ENCODE peak calls at places on chromosomes 3 and 15, in eight cellular contexts. X is CD8-positive, alpha-beta memory T cell; Y is amygdala; H is GM04504; V is GM12891; Q is SK-N-DZ; O is esophagus squamous epithelium; S is cardiac muscle cell. I is an unnamed sample.

GRCh38 chr3:31285808-31286486 is 246.8 kb upstream of the STT3B start:
- DNase-seq in S (no peak), X (no peak), Q (no peak), V (no peak), H (no peak), Y (no peak), O (no peak), I (no peak)

GRCh38 chr3:143171141-143171651 is 51.6 kb downstream of the CHST2 start:
- DNase-seq in X (no peak), Q (no peak), Y (no peak), V (no peak), S (no peak), O (no peak), H (no peak), I (no peak)

GRCh38 chr3:99656606-99657005 is 18.2 kb downstream of the COL8A1 start:
- DNase-seq in V (no peak), H (no peak), S (no peak), O (no peak), X (no peak), Y (no peak), Q (no peak), I (no peak)

GRCh38 chr3:105458518-105459215 is 92.0 kb downstream of the ALCAM start:
- DNase-seq in Q (no peak), X (no peak), V (no peak), O (no peak), Y (no peak), S (no peak), H (peak; percentile 44), I (no peak)

GRCh38 chr3:46143951-46144473 is 64.1 kb downstream of the CCR1 start:
- DNase-seq in X (no peak), Y (no peak), H (no peak), S (no peak), O (no peak), V (no peak), Q (no peak), I (no peak)

GRCh38 chr15:61243984-61244593 is 15.0 kb upstream of the RORA start:
- DNase-seq in Q (no peak), V (no peak), O (no peak), S (no peak), H (no peak), X (no peak), Y (no peak), I (no peak)

GRCh38 chr3:28012830-28013229 is 228.6 kb upstream of the CMC1 start:
- DNase-seq in Q (no peak), H (no peak), Y (no peak), V (no peak), O (no peak), X (no peak), S (no peak), I (no peak)

GRCh38 chr15:101083336-101084045 is 164.3 kb downstream of the LRRK1 start:
- DNase-seq in Q (no peak), S (no peak), H (no peak), V (no peak), Y (no peak), O (no peak), X (no peak), I (no peak)

GRCh38 chr3:115616461-115616860 is 6.8 kb upstream of the GAP43 start:
- DNase-seq in Q (no peak), X (no peak), O (no peak), V (no peak), H (no peak), S (no peak), Y (no peak), I (no peak)

GRCh38 chr15:54604963-54605362 is 591.8 kb downstream of the RSL24D1 start:
- DNase-seq in V (no peak), Y (no peak), H (no peak), X (no peak), O (no peak), Q (no peak), S (no peak), I (no peak)

GRCh38 chr3:114880078-114880477 is 267.0 kb downstream of the ZBTB20 start:
- DNase-seq in O (no peak), X (no peak), Q (no peak), H (no peak), Y (no peak), V (no peak), S (no peak), I (no peak)

GRCh38 chr15:78944669-78945407 is at the start of gene CTSH:
- DNase-seq in O (no peak), Q (peak; percentile 78), V (peak; percentile 88), X (peak; percentile 77), Y (peak; percentile 70), S (peak; percentile 83), H (no peak), I (peak; percentile 92)

GRCh38 chr3:129439381-129439816 is 349 bp downstream of the MBD4 start:
- DNase-seq in X (peak; percentile 40), H (no peak), V (peak; percentile 38), Y (peak; percentile 27), Q (no peak), S (no peak), O (peak; percentile 49), I (no peak)

GRCh38 chr15:80418892-80419537 is 14.8 kb downstream of the ARNT2 start:
- DNase-seq in Q (peak; percentile 27), S (peak; percentile 70), Y (no peak), H (peak; percentile 31), O (no peak), X (no peak), V (no peak), I (no peak)

GRCh38 chr3:107524214-107525100 is 1.7 kb downstream of the BBX start:
- DNase-seq in S (peak; percentile 69), O (peak; percentile 14), X (peak; percentile 50), Q (peak; percentile 31), V (peak; percentile 6), Y (peak; percentile 36), H (peak; percentile 12), I (peak; percentile 84)

GRCh38 chr3:139935071-139935865 is at the start of gene CLSTN2:
- DNase-seq in S (peak; percentile 92), X (no peak), H (no peak), O (no peak), Q (peak; percentile 28), Y (peak; percentile 73), V (peak; percentile 46), I (no peak)

GRCh38 chr3:33919312-33919711 is 120.9 kb downstream of the PDCD6IP start:
- DNase-seq in O (no peak), Q (no peak), H (no peak), V (no peak), Y (no peak), X (no peak), S (no peak), I (no peak)

GRCh38 chr3:87900061-87900460 is 158.7 kb downstream of the CGGBP1 start:
- DNase-seq in S (no peak), V (no peak), X (no peak), Q (no peak), H (no peak), Y (no peak), O (no peak), I (no peak)

GRCh38 chr15:63292771-63293170 is 15.4 kb downstream of the APH1B start:
- DNase-seq in V (no peak), O (no peak), H (no peak), S (no peak), Y (no peak), Q (no peak), X (no peak), I (no peak)

GRCh38 chr3:137294839-137295238 is 337.1 kb downstream of the IL20RB start:
- DNase-seq in X (no peak), Q (peak; percentile 50), S (no peak), H (no peak), O (no peak), Y (no peak), V (no peak), I (no peak)

GRCh38 chr3:49026536-49026935 is 2.7 kb downstream of the IMPDH2 start:
- DNase-seq in V (no peak), S (no peak), Y (no peak), O (no peak), Q (no peak), X (no peak), H (no peak), I (peak; percentile 63)

GRCh38 chr3:148466143-148466542 is 231.6 kb upstream of the AGTR1 start:
- DNase-seq in V (no peak), O (no peak), S (no peak), H (peak; percentile 11), Q (no peak), X (no peak), Y (no peak), I (no peak)

GRCh38 chr3:106457278-106458210 is 588.7 kb upstream of the CBLB start:
- DNase-seq in H (peak; percentile 94), S (no peak), V (peak; percentile 8), X (no peak), O (no peak), Y (no peak), Q (peak; percentile 3), I (no peak)

GRCh38 chr3:37511357-37511970 is 337.1 kb upstream of the LRRFIP2 start:
- DNase-seq in V (no peak), X (no peak), S (no peak), O (no peak), Y (no peak), H (no peak), Q (no peak), I (no peak)

GRCh38 chr3:185640308-185640707 is 54.2 kb downstream of the SENP2 start:
- DNase-seq in V (no peak), Q (no peak), H (no peak), S (no peak), X (no peak), O (no peak), Y (no peak), I (no peak)

GRCh38 chr15:62454567-62455172 is 289.6 kb upstream of the C2CD4B start:
- DNase-seq in O (no peak), S (no peak), X (no peak), H (no peak), Y (no peak), V (no peak), Q (no peak), I (no peak)

GRCh38 chr3:141477224-141477623 is 9.6 kb upstream of the RASA2 start:
- DNase-seq in O (no peak), S (no peak), Y (no peak), X (no peak), Q (no peak), H (no peak), V (no peak), I (no peak)

GRCh38 chr15:63985221-63986184 is 60.8 kb downstream of the DAPK2 start:
- DNase-seq in S (peak; percentile 48), X (no peak), Y (no peak), O (no peak), V (no peak), H (no peak), Q (no peak), I (no peak)

GRCh38 chr15:67981118-67981685 is 72.9 kb upstream of the PIAS1 start:
- DNase-seq in V (no peak), O (no peak), S (no peak), H (no peak), X (no peak), Y (no peak), Q (peak; percentile 7), I (no peak)

GRCh38 chr3:151404316-151404715 is 19.8 kb upstream of the P2RY12 start:
- DNase-seq in S (no peak), V (no peak), Q (no peak), O (no peak), X (no peak), Y (no peak), H (peak; percentile 51), I (no peak)

GRCh38 chr3:137992592-137992991 is 17.4 kb upstream of the CLDN18 start:
- DNase-seq in X (no peak), Q (no peak), O (no peak), Y (no peak), H (no peak), V (no peak), S (no peak), I (no peak)

GRCh38 chr3:126542340-126543241 is 16.1 kb downstream of the C3orf22 start:
- DNase-seq in S (no peak), V (no peak), H (no peak), X (no peak), Q (no peak), Y (no peak), O (no peak), I (peak; percentile 83)